ENCODE peak calls at places on chromosome 20, in six cellular contexts. A, K, U, J, F and Z are unnamed samples.

GRCh38 chr20:5395932-5396727 is 79.4 kb upstream of the PROKR2 start:
- DNase-seq in K (no peak), U (no peak), F (no peak), J (no peak), A (no peak), Z (no peak)

GRCh38 chr20:45020236-45020886 is 54.0 kb downstream of the STK4 start:
- DNase-seq in K (peak; percentile 33), A (no peak), J (peak; percentile 50), F (no peak), U (no peak), Z (no peak)

GRCh38 chr20:20487811-20488210 is 119.9 kb downstream of the INSM1 start:
- DNase-seq in U (no peak), J (no peak), K (peak; percentile 38), A (no peak), F (no peak), Z (no peak)

GRCh38 chr20:54347216-54347833 is 128.1 kb upstream of the DOK5 start:
- DNase-seq in A (no peak), U (no peak), K (no peak), J (no peak), F (no peak), Z (no peak)

GRCh38 chr20:61297981-61298380 is 45.9 kb downstream of the CDH4 start:
- DNase-seq in F (no peak), J (peak; percentile 18), U (no peak), A (no peak), K (peak; percentile 35), Z (no peak)

GRCh38 chr20:52192296-52193007 is 873 bp upstream of the ZFP64 start:
- DNase-seq in J (peak; percentile 44), A (peak; percentile 48), F (no peak), K (no peak), U (peak; percentile 76), Z (peak; percentile 87)

GRCh38 chr20:21564127-21564773 is 50.4 kb upstream of the NKX2-2 start:
- DNase-seq in U (no peak), A (no peak), F (no peak), J (no peak), K (no peak), Z (no peak)

GRCh38 chr20:41998539-41999341 is 380.6 kb upstream of the CHD6 start:
- DNase-seq in A (no peak), U (no peak), F (no peak), K (no peak), J (no peak), Z (no peak)

GRCh38 chr20:34874094-34874654 is 1.5 kb upstream of the GGT7 start:
- DNase-seq in J (peak; percentile 89), A (peak; percentile 56), K (peak; percentile 87), F (peak; percentile 82), U (peak; percentile 88), Z (peak; percentile 92)

GRCh38 chr20:1242099-1242498 is 16.3 kb downstream of the RAD21L1 start:
- DNase-seq in F (no peak), J (no peak), U (no peak), K (no peak), A (no peak), Z (no peak)

GRCh38 chr20:32987044-32987825 is 17.0 kb downstream of the SUN5 start:
- DNase-seq in F (no peak), A (no peak), U (no peak), J (no peak), K (no peak), Z (no peak)

GRCh38 chr20:53907968-53908751 is 162.2 kb downstream of the BCAS1 start:
- DNase-seq in U (no peak), J (no peak), A (no peak), K (no peak), F (no peak), Z (no peak)

GRCh38 chr20:43942661-43943285 is 28.1 kb downstream of the TOX2 start:
- DNase-seq in U (no peak), A (no peak), F (no peak), J (peak; percentile 81), K (peak; percentile 85), Z (no peak)

GRCh38 chr20:35849726-35850125 is 77.9 kb downstream of the PHF20 start:
- DNase-seq in J (no peak), U (no peak), A (no peak), K (no peak), F (no peak), Z (no peak)

GRCh38 chr20:44990425-44990824 is 24.1 kb downstream of the STK4 start:
- DNase-seq in J (peak; percentile 18), K (no peak), F (no peak), A (no peak), U (no peak), Z (no peak)

GRCh38 chr20:24686156-24686555 is 216.7 kb downstream of the SYNDIG1 start:
- DNase-seq in K (no peak), U (no peak), F (no peak), J (no peak), A (no peak), Z (no peak)

GRCh38 chr20:10079964-10080363 is 45.2 kb downstream of the ANKEF1 start:
- DNase-seq in K (peak; percentile 69), U (no peak), F (no peak), J (peak; percentile 18), A (no peak), Z (no peak)

GRCh38 chr20:3911956-3912355 is 22.8 kb downstream of the PANK2 start:
- DNase-seq in F (no peak), A (no peak), U (no peak), J (no peak), K (no peak), Z (peak; percentile 60)

GRCh38 chr20:19791887-19792286 is 33.8 kb downstream of the RIN2 start:
- DNase-seq in A (no peak), U (no peak), K (no peak), F (no peak), J (no peak), Z (no peak)

GRCh38 chr20:63101781-63102719 is 95.3 kb upstream of the BHLHE23 start:
- DNase-seq in U (peak; percentile 40), J (peak; percentile 53), A (no peak), F (peak; percentile 65), K (peak; percentile 24), Z (peak; percentile 52)

GRCh38 chr20:40606660-40607059 is 82.4 kb downstream of the MAFB start:
- DNase-seq in K (no peak), U (no peak), A (no peak), F (no peak), J (no peak), Z (peak; percentile 51)

GRCh38 chr20:19815553-19815991 is 57.5 kb downstream of the RIN2 start:
- DNase-seq in A (no peak), J (peak; percentile 98), K (peak; percentile 99), U (no peak), F (no peak), Z (peak; percentile 68)

DNA sequence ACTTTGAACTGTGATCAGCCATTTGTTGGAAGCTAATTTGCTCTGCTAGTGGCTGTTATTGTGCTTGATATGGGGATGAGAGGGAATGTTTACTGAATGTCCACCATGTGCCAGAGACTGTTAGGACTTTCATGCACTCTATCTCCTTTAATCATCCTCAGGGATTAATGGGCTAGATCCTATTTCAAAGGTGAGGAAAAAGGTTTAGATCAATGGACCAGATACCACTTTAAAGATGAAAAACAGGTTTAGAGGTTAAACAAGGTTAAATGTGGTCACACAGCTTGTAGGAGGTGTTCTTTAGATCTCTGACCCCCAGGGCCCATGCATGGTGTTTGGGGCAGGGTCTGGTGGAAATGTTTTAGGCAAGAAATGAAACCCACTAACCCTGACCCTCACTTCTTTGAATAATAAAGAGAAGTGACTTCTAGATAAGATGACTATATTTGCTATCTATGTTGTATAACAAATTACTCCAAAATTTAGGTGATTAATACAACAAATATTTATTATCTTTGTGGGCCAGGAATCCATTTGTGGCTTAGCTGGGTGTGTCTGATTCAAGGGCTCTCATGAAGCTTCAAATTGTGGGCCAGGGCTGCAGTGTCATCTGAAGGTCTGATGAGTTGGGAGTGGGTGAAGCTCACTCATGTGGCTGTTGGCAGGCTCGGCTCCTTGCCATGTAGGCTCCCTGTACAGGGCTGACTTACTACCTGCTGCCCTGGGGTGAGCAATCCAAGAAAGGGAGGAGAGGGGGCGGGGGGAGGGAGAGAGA is 127.8 kb upstream of the FOXA2 start:
- DNase-seq in A (no peak), J (no peak), K (no peak), F (no peak), U (no peak), Z (no peak)
- H2BK15ac ChIP-seq in A (no peak overlapping the region), J (peak overlapping the region; percentile 52), K (no peak overlapping the region), F (no peak overlapping the region), U (no peak overlapping the region), Z (no peak overlapping the region)

DNA sequence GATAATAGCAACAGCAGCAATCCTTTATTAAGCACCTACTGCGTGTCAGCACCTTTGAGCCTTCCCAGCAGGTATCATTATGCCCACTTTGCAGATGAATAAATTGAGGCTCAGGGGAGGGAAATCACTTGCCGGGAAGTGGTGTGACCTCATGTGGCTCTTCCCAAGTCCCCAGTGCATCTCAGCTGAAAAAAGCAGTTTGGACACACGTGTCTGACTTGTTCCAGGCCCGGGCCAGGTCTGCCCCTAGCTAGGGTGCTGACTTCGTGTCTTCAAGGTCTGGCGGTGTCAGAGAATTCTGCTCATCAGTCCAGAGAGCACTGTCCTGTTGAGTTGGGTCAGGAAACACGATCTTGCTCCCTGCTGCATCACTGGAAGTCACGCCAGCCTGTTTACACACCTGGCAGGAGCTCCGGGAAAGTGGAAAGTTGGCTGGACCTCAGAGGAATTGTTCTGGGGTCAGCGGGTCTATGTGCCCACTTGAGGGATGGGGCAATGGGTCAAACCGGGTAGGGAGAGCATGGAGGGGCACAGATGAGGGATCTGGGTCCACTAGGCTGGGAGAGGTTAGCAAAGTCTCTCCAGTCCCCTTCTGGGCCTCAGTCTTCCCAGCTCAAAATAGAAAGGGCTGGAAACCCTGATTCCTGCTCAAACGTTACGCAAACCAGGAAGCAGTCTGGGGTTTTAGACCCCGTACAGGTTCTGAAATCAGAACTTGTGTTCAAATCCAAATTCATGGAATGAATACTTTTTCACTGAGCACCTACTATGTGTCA is 10.5 kb downstream of the SLC13A3 start:
- DNase-seq in A (no peak), K (no peak), J (no peak), F (no peak), U (no peak), Z (no peak)
- H2BK15ac ChIP-seq in A (no peak overlapping the region), K (no peak overlapping the region), J (no peak overlapping the region), F (peak overlapping the region; percentile 16), U (no peak overlapping the region), Z (no peak overlapping the region)

GRCh38 chr20:30595698-30596097 is 661.8 kb upstream of the DEFB115 start:
- DNase-seq in A (no peak), K (no peak), U (no peak), F (no peak), J (no peak), Z (no peak)
- H2BK15ac ChIP-seq in A (no peak overlapping the region), K (no peak overlapping the region), U (no peak overlapping the region), F (no peak overlapping the region), J (no peak overlapping the region), Z (no peak overlapping the region)

GRCh38 chr20:57483287-57484050 is 41.5 kb downstream of the CTCFL start:
- DNase-seq in U (no peak), K (no peak), F (no peak), A (no peak), J (no peak), Z (no peak)
- H2BK15ac ChIP-seq in U (no peak overlapping the region), K (no peak overlapping the region), F (no peak overlapping the region), A (no peak overlapping the region), J (no peak overlapping the region), Z (no peak overlapping the region)

DNA sequence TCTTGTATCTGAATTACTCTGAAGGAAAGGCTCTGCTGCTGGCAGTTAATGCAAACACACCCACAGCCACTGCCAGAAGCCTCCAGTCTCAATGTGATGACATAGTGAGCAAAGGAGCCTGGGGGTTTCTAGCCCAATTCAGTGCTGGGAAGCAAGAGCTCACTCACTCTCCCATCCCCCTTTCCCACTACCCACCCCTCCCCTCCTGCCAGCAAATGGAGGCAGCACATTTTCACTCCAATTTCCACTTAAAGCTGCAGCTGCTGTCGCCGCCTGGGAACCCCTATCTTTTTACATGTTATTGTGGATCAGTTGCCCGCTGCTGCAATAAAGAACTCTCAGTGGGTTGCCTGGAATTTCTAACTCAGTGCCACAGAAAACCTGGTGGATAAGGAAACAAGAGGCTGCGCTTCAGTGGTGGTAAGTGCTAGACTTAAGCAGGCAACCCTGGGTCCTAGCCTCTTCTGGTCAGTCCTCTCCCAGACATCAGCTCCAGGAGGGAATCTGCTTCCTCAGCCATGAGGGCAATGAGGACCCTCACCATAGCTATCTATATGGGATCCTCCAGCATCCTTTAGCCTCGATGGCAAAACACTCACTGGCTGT is 490.6 kb upstream of the SULF2 start:
- DNase-seq in J (no peak), K (no peak), A (peak; percentile 20), F (no peak), U (no peak), Z (peak; percentile 98)
- H2BK15ac ChIP-seq in J (no peak overlapping the region), K (no peak overlapping the region), A (no peak overlapping the region), F (no peak overlapping the region), U (no peak overlapping the region), Z (no peak overlapping the region)